ENCODE peak calls at places on chromosomes 7 and 10, in nine cellular contexts. F is A549; X is HFFc6; T is activated naive CD4-positive, alpha-beta T cell; L is adipocyte; E is posterior cingulate gyrus; U is Kasumi-1; Z is H54; Q is HTR-8/SVneo. C is an unnamed sample.
A peak's percentile ranks its signal among the peaks of the same experiment; 100 is the strongest.

GRCh38 chr10:31819393-31819820 is 109.2 kb downstream of the ARHGAP12 start:
- DNase-seq in L (peak; percentile 16), Q (no peak), X (no peak), U (no peak), F (no peak), T (no peak), Z (no peak), E (no peak), C (no peak)

GRCh38 chr7:114530074-114530611 is 115.5 kb downstream of the FOXP2 start:
- DNase-seq in L (peak; percentile 83), E (no peak), Z (no peak), U (no peak), T (no peak), X (no peak), Q (peak; percentile 10), F (peak; percentile 64), C (no peak)

GRCh38 chr7:155107126-155107525 is 37.0 kb downstream of the HTR5A start:
- DNase-seq in Z (no peak), L (no peak), X (no peak), U (no peak), Q (no peak), F (no peak), E (no peak), T (no peak), C (no peak)

GRCh38 chr7:136359333-136359903 is 382.3 kb upstream of the MTPN start:
- DNase-seq in L (no peak), X (no peak), Z (no peak), U (peak; percentile 66), F (no peak), E (no peak), T (no peak), Q (no peak), C (no peak)

GRCh38 chr7:127438836-127439235 is 46.3 kb upstream of the ZNF800 start:
- DNase-seq in Q (no peak), F (no peak), E (no peak), U (no peak), T (no peak), X (no peak), Z (no peak), L (no peak), C (no peak)

GRCh38 chr10:96292971-96293909 is 11.0 kb upstream of the DNTT start:
- DNase-seq in T (no peak), L (peak; percentile 74), E (no peak), Z (peak; percentile 9), U (peak; percentile 91), F (peak; percentile 59), Q (peak; percentile 33), X (peak; percentile 64), C (peak; percentile 61)

GRCh38 chr10:120804020-120804419 is 47.1 kb upstream of the WDR11 start:
- DNase-seq in F (no peak), Q (no peak), U (no peak), L (no peak), T (no peak), X (no peak), Z (no peak), E (no peak), C (no peak)

GRCh38 chr7:39493929-39494328 is 72.3 kb upstream of the YAE1 start:
- DNase-seq in Z (no peak), E (no peak), T (no peak), U (no peak), X (no peak), F (no peak), L (peak; percentile 29), Q (no peak), C (no peak)

GRCh38 chr10:11642558-11642957 is 31.1 kb upstream of the USP6NL start:
- DNase-seq in X (no peak), T (no peak), Z (no peak), E (no peak), F (no peak), U (no peak), L (no peak), Q (no peak), C (no peak)

GRCh38 chr10:7407368-7408002 is 3.3 kb downstream of the SFMBT2 start:
- DNase-seq in Z (no peak), F (no peak), U (no peak), T (no peak), L (peak; percentile 28), X (no peak), E (peak; percentile 81), Q (no peak), C (no peak)

GRCh38 chr7:42700376-42701327 is 211.2 kb downstream of the C7orf25 start:
- DNase-seq in X (no peak), U (no peak), E (no peak), Z (no peak), F (no peak), T (no peak), Q (no peak), L (no peak), C (no peak)

GRCh38 chr10:6067457-6067856 is 5.3 kb upstream of the IL2RA start:
- DNase-seq in Q (no peak), T (no peak), L (no peak), Z (no peak), E (no peak), F (no peak), U (no peak), X (no peak), C (no peak)

GRCh38 chr7:15998617-15999016 is 312.1 kb upstream of the MEOX2 start:
- DNase-seq in Z (no peak), L (no peak), E (no peak), F (no peak), U (no peak), T (no peak), X (no peak), Q (no peak), C (peak; percentile 22)